ENCODE peak calls at places on chromosomes 2 and 18, in eight cellular contexts. R is stomach, V is lower leg skin, I is heart left ventricle, D is transverse colon, S is body of pancreas, J is K562, G is spleen. X is an unnamed sample.
A peak's percentile ranks its signal among the peaks of the same experiment; 100 is the strongest.

GRCh38 chr18:58505181-58505580 is 123.7 kb downstream of the ALPK2 start:
- DNase-seq in R (no peak), V (peak; percentile 69), G (no peak), J (no peak), D (no peak), I (no peak), S (no peak), X (no peak)

GRCh38 chr2:240429341-240429871 is 6.1 kb upstream of the GPC1 start:
- DNase-seq in S (no peak), J (no peak), D (no peak), G (no peak), V (peak; percentile 72), I (peak; percentile 15), R (peak; percentile 13), X (no peak)

GRCh38 chr2:70035344-70035844 is 51.9 kb upstream of the PCBP1 start:
- DNase-seq in I (no peak), J (no peak), R (no peak), D (no peak), V (no peak), S (no peak), G (no peak), X (no peak)

GRCh38 chr2:225668606-225669266 is 269.2 kb downstream of the NYAP2 start:
- DNase-seq in G (no peak), J (peak; percentile 18), D (no peak), S (no peak), R (no peak), I (no peak), V (no peak), X (peak; percentile 53)

GRCh38 chr2:15195723-15196270 is 365.3 kb downstream of the NBAS start:
- DNase-seq in S (no peak), I (no peak), R (no peak), V (no peak), D (no peak), J (no peak), G (no peak), X (no peak)

GRCh38 chr18:75223687-75224347 is 13.2 kb downstream of the TSHZ1 start:
- DNase-seq in S (no peak), R (no peak), V (no peak), G (no peak), I (no peak), D (no peak), J (no peak), X (no peak)

GRCh38 chr2:38462121-38462634 is 85.1 kb upstream of the ATL2 start:
- DNase-seq in I (no peak), R (peak; percentile 35), D (peak; percentile 62), S (no peak), V (no peak), J (peak; percentile 46), G (no peak), X (no peak)

GRCh38 chr2:112579280-112579679 is 5.1 kb upstream of the CHCHD5 start:
- DNase-seq in S (no peak), G (no peak), J (no peak), I (no peak), R (no peak), V (no peak), D (no peak), X (peak; percentile 5)

GRCh38 chr18:80238651-80239260 is 8.6 kb downstream of the PARD6G start:
- DNase-seq in S (no peak), I (no peak), G (no peak), V (peak; percentile 78), R (no peak), J (no peak), D (no peak), X (no peak)

GRCh38 chr18:10687161-10687925 is 161.5 kb downstream of the NAPG start:
- DNase-seq in S (no peak), J (no peak), R (no peak), D (no peak), V (no peak), G (no peak), I (no peak), X (no peak)

GRCh38 chr2:190607014-190607597 is 41.8 kb upstream of the NAB1 start:
- DNase-seq in S (no peak), I (no peak), G (no peak), D (no peak), R (no peak), J (peak; percentile 15), V (no peak), X (no peak)

GRCh38 chr2:199485732-199486335 is 28.1 kb upstream of the SATB2 start:
- DNase-seq in R (peak; percentile 59), S (peak; percentile 72), I (peak; percentile 33), V (no peak), J (peak; percentile 61), G (no peak), D (peak; percentile 82), X (peak; percentile 35)

GRCh38 chr2:169080250-169081035 is 11.1 kb downstream of the DHRS9 start:
- DNase-seq in R (no peak), J (no peak), D (no peak), S (no peak), G (peak; percentile 72), V (no peak), I (no peak), X (no peak)

GRCh38 chr2:96835830-96836229 is 8.0 kb downstream of the ANKRD23 start:
- DNase-seq in G (no peak), D (no peak), I (no peak), R (no peak), V (no peak), J (no peak), S (no peak), X (no peak)

GRCh38 chr2:213710164-213710563 is 425.9 kb downstream of the SPAG16 start:
- DNase-seq in D (no peak), V (no peak), I (no peak), S (no peak), G (no peak), J (no peak), R (no peak), X (no peak)

GRCh38 chr2:111117666-111118454 is 2.9 kb upstream of the BCL2L11 start:
- DNase-seq in G (peak; percentile 84), J (no peak), D (peak; percentile 50), I (peak; percentile 47), V (peak; percentile 88), R (peak; percentile 35), S (peak; percentile 28), X (peak; percentile 71)

GRCh38 chr2:47008381-47009280 is 93.0 kb upstream of the MCFD2 start:
- DNase-seq in G (no peak), J (no peak), V (no peak), I (peak; percentile 77), S (peak; percentile 32), R (no peak), D (no peak), X (no peak)

GRCh38 chr2:227503433-227504406 is 31.8 kb downstream of the AGFG1 start:
- DNase-seq in G (no peak), S (peak; percentile 39), R (peak; percentile 52), J (peak; percentile 31), D (peak; percentile 60), I (no peak), V (no peak), X (peak; percentile 21)

GRCh38 chr2:215917953-215918620 is 95.3 kb downstream of the MREG start:
- DNase-seq in S (no peak), R (no peak), J (no peak), G (no peak), V (no peak), D (no peak), I (no peak), X (no peak)

GRCh38 chr2:105763076-105763475 is 18.4 kb downstream of the NCK2 start:
- DNase-seq in I (no peak), S (no peak), D (no peak), G (no peak), V (peak; percentile 36), R (no peak), J (no peak), X (no peak)

GRCh38 chr2:11200651-11201050 is 45.4 kb downstream of the SLC66A3 start:
- DNase-seq in J (no peak), D (no peak), R (no peak), S (no peak), V (no peak), I (no peak), G (no peak), X (no peak)

GRCh38 chr18:57447154-57447621 is 12.0 kb downstream of the ONECUT2 start:
- DNase-seq in R (no peak), D (no peak), V (no peak), S (no peak), I (no peak), J (no peak), G (no peak), X (peak; percentile 44)

GRCh38 chr2:10721344-10722251 is at the start of gene ATP6V1C2:
- DNase-seq in S (peak; percentile 36), R (peak; percentile 78), V (no peak), G (peak; percentile 80), J (peak; percentile 24), D (peak; percentile 78), I (no peak), X (no peak)

GRCh38 chr2:100125641-100126040 is 16.7 kb downstream of the AFF3 start:
- DNase-seq in J (no peak), I (no peak), S (no peak), G (no peak), V (no peak), D (no peak), R (no peak), X (no peak)

DNA sequence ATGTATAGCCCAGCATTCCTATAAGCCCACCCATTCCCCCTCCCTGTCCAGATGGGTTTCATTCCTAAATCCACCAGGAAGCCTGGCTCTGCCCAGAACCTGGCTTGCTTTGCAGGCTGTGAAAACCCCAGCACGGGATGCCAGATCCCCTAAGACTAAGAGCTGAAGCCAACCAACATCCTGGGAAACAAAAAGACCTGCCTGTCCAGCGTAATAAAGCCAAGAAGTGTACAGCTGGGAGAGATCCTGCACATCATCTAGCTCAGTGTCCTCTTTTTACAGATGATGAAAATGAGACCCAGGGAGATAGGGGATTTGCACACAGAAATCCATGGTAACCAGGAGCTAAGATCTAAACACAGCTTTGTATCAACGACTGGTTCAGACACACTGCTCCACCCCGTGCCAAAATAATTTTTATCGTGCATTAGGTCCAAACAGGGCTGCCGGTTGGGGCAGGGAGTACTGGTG is 3.0 kb downstream of the RND3 start:
- DNase-seq in S (no peak), D (no peak), J (no peak), I (no peak), R (no peak), V (peak; percentile 83), G (no peak), X (no peak)
- TF ChIP-seq POLR2A in S (no peak), D (no peak), J (no peak), I (no peak), R (no peak), V (no peak), G (no peak), X (no peak)

GRCh38 chr2:218286570-218287459 is 5.5 kb downstream of the TMBIM1 start:
- DNase-seq in V (peak; percentile 98), I (peak; percentile 94), J (peak; percentile 71), D (peak; percentile 96), S (peak; percentile 92), R (peak; percentile 93), G (peak; percentile 91), X (peak; percentile 98)
- TF ChIP-seq POLR2A in V (no peak), I (no peak), J (peak; percentile 87), D (peak; percentile 87), S (peak; percentile 66), R (no peak), G (no peak), X (peak; percentile 85)

GRCh38 chr2:238379096-238379810 is 47.5 kb upstream of the ASB1 start:
- DNase-seq in R (peak; percentile 25), D (no peak), S (peak; percentile 37), I (no peak), G (no peak), V (peak; percentile 45), J (no peak), X (no peak)
- TF ChIP-seq POLR2A in R (no peak), D (no peak), S (no peak), I (no peak), G (no peak), V (no peak), J (no peak), X (no peak)

GRCh38 chr2:20676353-20677215 is 9.6 kb downstream of the GDF7 start:
- DNase-seq in I (no peak), V (peak; percentile 65), R (no peak), S (no peak), G (no peak), J (no peak), D (peak; percentile 56), X (no peak)
- TF ChIP-seq POLR2A in I (no peak), V (no peak), R (no peak), S (no peak), G (no peak), J (no peak), D (no peak), X (no peak)

X was measured in erythroblast.